ENCODE peak calls at places on chromosome 14, in six cellular contexts. U, A, R, Z, S and L are unnamed samples.

GRCh38 chr14:94536836-94537235 is 24.4 kb upstream of the SERPINA4 start:
- DNase-seq in Z (no peak), U (peak), A (no peak), S (no peak), R (peak), L (no peak)

GRCh38 chr14:105193916-105194782 is 13.0 kb upstream of the NUDT14 start:
- DNase-seq in A (no peak), R (peak), S (no peak), U (no peak), Z (peak), L (no peak)

GRCh38 chr14:101521306-101521935 is 39.9 kb upstream of the DIO3 start:
- DNase-seq in A (no peak), U (no peak), R (no peak), S (no peak), Z (no peak), L (no peak)

GRCh38 chr14:22814945-22815713 is at the start of gene SLC7A7:
- DNase-seq in Z (no peak), U (no peak), A (no peak), R (no peak), S (no peak), L (no peak)

GRCh38 chr14:38605193-38606114 is 349.6 kb upstream of the CLEC14A start:
- DNase-seq in R (no peak), S (no peak), U (peak), Z (no peak), A (no peak), L (no peak)

GRCh38 chr14:60485600-60486251 is at the start of gene C14orf39:
- DNase-seq in U (no peak), Z (peak), S (no peak), A (no peak), R (no peak), L (peak)

GRCh38 chr14:80477388-80478160 is 266.3 kb upstream of the DIO2 start:
- DNase-seq in R (no peak), U (no peak), A (no peak), S (no peak), Z (no peak), L (no peak)

GRCh38 chr14:50139192-50139591 is 22.8 kb upstream of the VCPKMT start:
- DNase-seq in Z (no peak), R (no peak), S (no peak), A (no peak), U (no peak), L (no peak)